ENCODE peak calls at places on chromosomes 6 and 20, in five cellular contexts. One of them, this sample, is unnamed.

GRCh38 chr6:157873735-157874344 is 50.8 kb downstream of the SNX9 start:
- DNase-seq in cardiac muscle cell: peak; percentile 81
- DNase-seq in AG04450: no peak
- DNase-seq in pancreas: peak; percentile 93
- DNase-seq in CD8-positive, alpha-beta memory T cell: peak; percentile 81
- DNase-seq in this sample: peak; percentile 55

GRCh38 chr20:22924036-22924737 is 110.9 kb upstream of the SSTR4 start:
- DNase-seq in AG04450: no peak
- DNase-seq in CD8-positive, alpha-beta memory T cell: no peak
- DNase-seq in cardiac muscle cell: peak; percentile 7
- DNase-seq in pancreas: no peak
- DNase-seq in this sample: no peak

GRCh38 chr6:1729752-1730140 is 120.0 kb downstream of the FOXC1 start:
- DNase-seq in CD8-positive, alpha-beta memory T cell: no peak
- DNase-seq in AG04450: no peak
- DNase-seq in cardiac muscle cell: no peak
- DNase-seq in pancreas: no peak
- DNase-seq in this sample: no peak

GRCh38 chr6:19736066-19736465 is 101.1 kb upstream of the ID4 start:
- DNase-seq in AG04450: no peak
- DNase-seq in CD8-positive, alpha-beta memory T cell: no peak
- DNase-seq in pancreas: no peak
- DNase-seq in cardiac muscle cell: no peak
- DNase-seq in this sample: no peak

GRCh38 chr6:157246048-157246630 is 77.2 kb downstream of the TMEM242 start:
- DNase-seq in pancreas: peak; percentile 53
- DNase-seq in AG04450: no peak
- DNase-seq in cardiac muscle cell: peak; percentile 47
- DNase-seq in CD8-positive, alpha-beta memory T cell: peak; percentile 28
- DNase-seq in this sample: no peak

GRCh38 chr6:168156742-168157265 is 77.8 kb upstream of the FRMD1 start:
- DNase-seq in cardiac muscle cell: no peak
- DNase-seq in AG04450: no peak
- DNase-seq in pancreas: no peak
- DNase-seq in CD8-positive, alpha-beta memory T cell: no peak
- DNase-seq in this sample: no peak

GRCh38 chr6:12165722-12166121 is 124.4 kb upstream of the EDN1 start:
- DNase-seq in CD8-positive, alpha-beta memory T cell: no peak
- DNase-seq in AG04450: no peak
- DNase-seq in pancreas: no peak
- DNase-seq in cardiac muscle cell: no peak
- DNase-seq in this sample: no peak

GRCh38 chr20:64095927-64096326 is 11.4 kb downstream of the NPBWR2 start:
- DNase-seq in AG04450: no peak
- DNase-seq in pancreas: no peak
- DNase-seq in CD8-positive, alpha-beta memory T cell: no peak
- DNase-seq in cardiac muscle cell: no peak
- DNase-seq in this sample: no peak

GRCh38 chr6:34324738-34325444 is 67.6 kb downstream of the NUDT3 start:
- DNase-seq in CD8-positive, alpha-beta memory T cell: no peak
- DNase-seq in pancreas: no peak
- DNase-seq in AG04450: no peak
- DNase-seq in cardiac muscle cell: peak; percentile 78
- DNase-seq in this sample: no peak

GRCh38 chr6:107488174-107488874 is 1.6 kb upstream of the SOBP start:
- DNase-seq in CD8-positive, alpha-beta memory T cell: no peak
- DNase-seq in AG04450: no peak
- DNase-seq in cardiac muscle cell: peak; percentile 11
- DNase-seq in pancreas: no peak
- DNase-seq in this sample: no peak

GRCh38 chr20:13274311-13274965 is 53.4 kb downstream of the ISM1 start:
- DNase-seq in pancreas: no peak
- DNase-seq in CD8-positive, alpha-beta memory T cell: no peak
- DNase-seq in AG04450: no peak
- DNase-seq in cardiac muscle cell: no peak
- DNase-seq in this sample: no peak

GRCh38 chr6:8570241-8570924 is 135.0 kb upstream of the SLC35B3 start:
- DNase-seq in AG04450: no peak
- DNase-seq in cardiac muscle cell: no peak
- DNase-seq in pancreas: no peak
- DNase-seq in CD8-positive, alpha-beta memory T cell: no peak
- DNase-seq in this sample: no peak

GRCh38 chr20:49170714-49171113 is 17.4 kb downstream of the STAU1 start:
- DNase-seq in CD8-positive, alpha-beta memory T cell: no peak
- DNase-seq in AG04450: no peak
- DNase-seq in pancreas: no peak
- DNase-seq in cardiac muscle cell: no peak
- DNase-seq in this sample: no peak

GRCh38 chr20:49169547-49169946 is 18.6 kb downstream of the STAU1 start:
- DNase-seq in pancreas: no peak
- DNase-seq in AG04450: no peak
- DNase-seq in CD8-positive, alpha-beta memory T cell: no peak
- DNase-seq in cardiac muscle cell: no peak
- DNase-seq in this sample: no peak

GRCh38 chr20:49165611-49166010 is 22.5 kb downstream of the STAU1 start:
- DNase-seq in cardiac muscle cell: no peak
- DNase-seq in pancreas: no peak
- DNase-seq in AG04450: no peak
- DNase-seq in CD8-positive, alpha-beta memory T cell: no peak
- DNase-seq in this sample: no peak

GRCh38 chr20:49166534-49167449 is 21.3 kb downstream of the STAU1 start:
- DNase-seq in pancreas: no peak
- DNase-seq in CD8-positive, alpha-beta memory T cell: no peak
- DNase-seq in AG04450: no peak
- DNase-seq in cardiac muscle cell: no peak
- DNase-seq in this sample: no peak

DNA sequence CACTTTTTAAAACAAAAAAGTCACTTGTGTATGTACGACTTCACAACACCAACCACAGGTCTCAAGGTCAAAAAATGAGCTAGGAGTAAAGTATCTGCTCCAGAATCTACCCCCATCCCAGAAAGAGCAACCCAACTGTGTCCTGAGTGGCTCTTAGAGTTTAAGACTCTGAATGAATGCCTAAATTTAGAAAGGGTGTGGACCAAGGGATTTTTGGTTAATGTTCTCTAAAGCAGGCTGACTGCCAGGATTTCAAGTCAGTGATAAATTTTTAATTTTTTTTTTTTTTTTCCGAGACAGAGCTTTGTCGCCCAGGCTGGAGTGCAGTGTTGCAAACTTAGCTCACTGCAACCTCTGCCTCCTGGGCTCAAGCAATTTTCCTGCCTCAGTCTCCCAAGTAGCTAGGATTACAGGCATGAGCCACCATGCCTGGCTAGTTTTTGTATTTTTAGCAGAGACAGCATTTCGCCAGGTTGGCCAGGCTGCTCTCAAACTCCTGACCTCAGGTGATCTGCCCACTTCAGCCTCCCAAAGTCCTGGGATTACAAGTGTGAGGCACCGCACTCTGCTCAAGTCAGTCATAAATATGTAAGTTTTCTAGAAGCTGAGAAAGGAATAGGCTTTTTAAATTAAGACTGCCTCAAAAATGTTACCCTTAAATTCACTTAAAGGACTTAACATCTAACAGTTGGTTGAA is 20.2 kb downstream of the STAU1 start:
- DNase-seq in pancreas: no peak
- DNase-seq in cardiac muscle cell: peak; percentile 32
- DNase-seq in CD8-positive, alpha-beta memory T cell: no peak
- DNase-seq in AG04450: no peak
- DNase-seq in this sample: no peak
- H3K27ac ChIP-seq in pancreas: no peak overlapping the region
- H3K27ac ChIP-seq in cardiac muscle cell: peak overlapping the region; percentile 67
- H3K27ac ChIP-seq in CD8-positive, alpha-beta memory T cell: no peak overlapping the region
- H3K27ac ChIP-seq in AG04450: no peak overlapping the region
- H3K27ac ChIP-seq in this sample: no peak overlapping the region

DNA sequence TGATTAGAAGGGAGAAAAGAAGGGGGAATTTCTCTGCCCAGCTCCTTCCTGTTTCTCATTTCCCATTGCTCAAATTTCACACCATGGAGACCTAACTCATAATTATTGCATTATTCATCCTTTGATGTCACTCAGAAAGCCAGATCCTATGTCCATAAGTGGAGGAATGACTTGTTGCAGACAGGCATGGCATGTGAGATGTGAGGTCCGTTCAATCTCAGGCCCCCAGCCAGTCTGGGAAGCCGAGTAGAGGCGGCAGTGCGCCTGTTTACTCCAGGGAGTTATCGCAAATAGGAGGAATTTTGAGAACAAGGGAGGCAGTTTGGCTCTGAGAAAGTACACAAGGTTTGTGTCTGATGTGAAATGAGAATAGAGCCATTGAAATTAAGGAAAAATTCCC is 26.9 kb upstream of the MOCS1 start:
- DNase-seq in cardiac muscle cell: peak; percentile 72
- DNase-seq in pancreas: no peak
- DNase-seq in CD8-positive, alpha-beta memory T cell: no peak
- DNase-seq in AG04450: no peak
- DNase-seq in this sample: no peak
- H3K4me3 ChIP-seq in cardiac muscle cell: no peak overlapping the region
- H3K4me3 ChIP-seq in pancreas: no peak overlapping the region
- H3K4me3 ChIP-seq in CD8-positive, alpha-beta memory T cell: no peak overlapping the region
- H3K4me3 ChIP-seq in AG04450: no peak overlapping the region
- H3K4me3 ChIP-seq in this sample: no peak overlapping the region

GRCh38 chr6:120960761-120961160 is 373.5 kb downstream of the TBC1D32 start:
- DNase-seq in cardiac muscle cell: no peak
- DNase-seq in pancreas: no peak
- DNase-seq in AG04450: no peak
- DNase-seq in CD8-positive, alpha-beta memory T cell: no peak
- DNase-seq in this sample: no peak
- H3K27ac ChIP-seq in cardiac muscle cell: no peak overlapping the region
- H3K27ac ChIP-seq in pancreas: no peak overlapping the region
- H3K27ac ChIP-seq in AG04450: no peak overlapping the region
- H3K27ac ChIP-seq in CD8-positive, alpha-beta memory T cell: no peak overlapping the region
- H3K27ac ChIP-seq in this sample: no peak overlapping the region

DNA sequence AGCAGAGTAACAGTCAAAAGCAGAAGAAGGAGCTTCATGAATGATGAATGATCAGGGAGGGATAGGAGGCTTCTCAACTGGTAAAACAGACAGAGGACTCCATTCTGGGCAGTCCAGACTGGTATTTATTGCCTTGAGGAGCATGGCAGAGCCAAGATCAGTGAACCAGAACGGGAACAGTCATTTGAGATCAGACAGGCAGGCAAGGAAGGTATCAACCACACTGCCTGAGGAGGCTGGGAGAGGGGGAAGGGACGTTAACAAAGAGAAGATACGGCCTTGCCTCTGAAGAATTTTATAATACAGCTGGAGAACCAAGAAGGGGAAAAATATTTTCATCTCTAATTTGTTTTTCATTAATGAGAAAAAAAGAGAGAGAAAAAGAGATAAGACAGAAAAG is at the start of gene DEFB121:
- DNase-seq in CD8-positive, alpha-beta memory T cell: no peak
- DNase-seq in pancreas: no peak
- DNase-seq in cardiac muscle cell: no peak
- DNase-seq in AG04450: no peak
- DNase-seq in this sample: no peak
- H3K4me3 ChIP-seq in CD8-positive, alpha-beta memory T cell: no peak within 1 kb of the TSS
- H3K4me3 ChIP-seq in pancreas: no peak within 1 kb of the TSS
- H3K4me3 ChIP-seq in cardiac muscle cell: no peak within 1 kb of the TSS
- H3K4me3 ChIP-seq in AG04450: no peak within 1 kb of the TSS
- H3K4me3 ChIP-seq in this sample: no peak within 1 kb of the TSS

GRCh38 chr6:31573239-31574105 is 1.4 kb downstream of the LTA start:
- DNase-seq in pancreas: no peak
- DNase-seq in cardiac muscle cell: no peak
- DNase-seq in AG04450: no peak
- DNase-seq in CD8-positive, alpha-beta memory T cell: no peak
- DNase-seq in this sample: no peak

GRCh38 chr6:31572041-31572911 is at the start of gene LTA:
- DNase-seq in pancreas: no peak
- DNase-seq in AG04450: no peak
- DNase-seq in CD8-positive, alpha-beta memory T cell: peak; percentile 81
- DNase-seq in cardiac muscle cell: no peak
- DNase-seq in this sample: no peak

GRCh38 chr6:31567531-31568370 is 4.3 kb upstream of the LTA start:
- DNase-seq in cardiac muscle cell: no peak
- DNase-seq in pancreas: no peak
- DNase-seq in AG04450: no peak
- DNase-seq in CD8-positive, alpha-beta memory T cell: peak; percentile 60
- DNase-seq in this sample: no peak

GRCh38 chr6:31569861-31570536 is 2.1 kb upstream of the LTA start:
- DNase-seq in CD8-positive, alpha-beta memory T cell: no peak
- DNase-seq in cardiac muscle cell: no peak
- DNase-seq in AG04450: no peak
- DNase-seq in pancreas: no peak
- DNase-seq in this sample: no peak

DNA sequence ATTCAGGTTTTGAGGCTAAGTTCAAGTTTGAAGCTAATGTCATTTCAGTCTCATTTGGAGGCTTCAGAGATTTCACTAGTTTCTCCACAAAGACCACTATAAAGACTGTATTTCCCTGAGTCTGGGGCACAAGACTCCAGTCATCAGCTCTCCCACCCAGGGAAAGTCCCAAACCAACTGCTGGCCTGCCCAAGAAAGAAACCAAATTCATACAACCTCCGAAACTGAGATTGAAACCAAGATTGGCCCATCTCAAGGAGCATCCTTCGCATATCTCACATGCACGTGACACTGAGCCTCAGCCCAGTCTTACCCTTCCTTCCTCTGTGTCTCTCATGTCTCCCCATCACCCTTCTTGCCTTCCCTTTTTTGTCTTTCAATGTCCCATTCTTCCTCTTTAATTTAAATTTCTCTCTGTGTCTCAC is 3.5 kb upstream of the LTA start:
- DNase-seq in AG04450: no peak
- DNase-seq in cardiac muscle cell: no peak
- DNase-seq in pancreas: no peak
- DNase-seq in CD8-positive, alpha-beta memory T cell: peak; percentile 82
- DNase-seq in this sample: no peak
- H3K27ac ChIP-seq in AG04450: no peak overlapping the region
- H3K27ac ChIP-seq in cardiac muscle cell: no peak overlapping the region
- H3K27ac ChIP-seq in pancreas: no peak overlapping the region
- H3K27ac ChIP-seq in CD8-positive, alpha-beta memory T cell: peak overlapping the region; percentile 52
- H3K27ac ChIP-seq in this sample: no peak overlapping the region

DNA sequence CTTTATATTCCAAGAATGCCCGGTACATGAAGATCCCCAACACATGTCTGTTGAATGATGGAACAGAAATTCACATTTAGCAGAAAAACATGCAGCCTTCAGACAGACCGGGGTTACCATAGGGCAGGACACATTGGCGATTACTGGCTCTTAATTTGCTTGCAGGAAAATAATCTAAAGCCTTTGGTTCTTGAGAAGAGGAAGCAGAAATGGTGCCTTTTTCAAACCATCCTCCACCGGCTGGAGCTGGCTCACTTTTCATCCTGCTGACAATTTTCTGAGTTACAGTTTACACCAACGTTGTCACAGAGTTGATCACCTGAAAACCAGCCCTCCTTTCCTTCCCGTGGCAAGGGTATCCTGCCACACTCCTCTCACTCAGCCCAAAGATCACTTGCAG is 32.6 kb downstream of the SF3B5 start:
- DNase-seq in cardiac muscle cell: no peak
- DNase-seq in CD8-positive, alpha-beta memory T cell: no peak
- DNase-seq in AG04450: no peak
- DNase-seq in pancreas: no peak
- DNase-seq in this sample: no peak
- H3K4me3 ChIP-seq in cardiac muscle cell: no peak overlapping the region
- H3K4me3 ChIP-seq in CD8-positive, alpha-beta memory T cell: peak overlapping the region; percentile 88
- H3K4me3 ChIP-seq in AG04450: no peak overlapping the region
- H3K4me3 ChIP-seq in pancreas: no peak overlapping the region
- H3K4me3 ChIP-seq in this sample: no peak overlapping the region

This sample was measured in iPS DF 6.9.